ENCODE peak calls at places on chromosomes 13 and 19, in four cellular contexts. One of them, this sample, is unnamed.

GRCh38 chr19:35177377-35178274 is 23.1 kb downstream of the FXYD5 start:
- DNase-seq in OCI-LY7: no peak
- DNase-seq in epithelial cell of esophagus: no peak
- DNase-seq in lower leg skin: no peak
- DNase-seq in this sample: no peak

GRCh38 chr13:20024706-20025105 is 66.2 kb downstream of the ZMYM2 start:
- DNase-seq in OCI-LY7: no peak
- DNase-seq in epithelial cell of esophagus: no peak
- DNase-seq in lower leg skin: no peak
- DNase-seq in this sample: no peak

GRCh38 chr13:51006067-51006800 is 96.6 kb downstream of the RNASEH2B start:
- DNase-seq in OCI-LY7: no peak
- DNase-seq in epithelial cell of esophagus: no peak
- DNase-seq in lower leg skin: no peak
- DNase-seq in this sample: no peak

GRCh38 chr19:10217085-10217484 is 14.0 kb downstream of the S1PR2 start:
- DNase-seq in OCI-LY7: no peak
- DNase-seq in epithelial cell of esophagus: no peak
- DNase-seq in lower leg skin: no peak
- DNase-seq in this sample: no peak

GRCh38 chr19:45640849-45641273 is 1.7 kb upstream of the EML2 start:
- DNase-seq in OCI-LY7: no peak
- DNase-seq in epithelial cell of esophagus: peak
- DNase-seq in lower leg skin: peak
- DNase-seq in this sample: no peak

GRCh38 chr19:43799502-43800142 is 2.6 kb downstream of the LYPD5 start:
- DNase-seq in OCI-LY7: no peak
- DNase-seq in epithelial cell of esophagus: peak
- DNase-seq in lower leg skin: no peak
- DNase-seq in this sample: no peak

GRCh38 chr13:52809310-52809769 is 39.1 kb downstream of the PCDH8 start:
- DNase-seq in OCI-LY7: peak
- DNase-seq in epithelial cell of esophagus: peak
- DNase-seq in lower leg skin: no peak
- DNase-seq in this sample: peak

GRCh38 chr19:52464798-52465470 is 11.6 kb downstream of the ZNF578 start:
- DNase-seq in OCI-LY7: no peak
- DNase-seq in epithelial cell of esophagus: no peak
- DNase-seq in lower leg skin: no peak
- DNase-seq in this sample: peak

GRCh38 chr13:102367836-102368235 is 34.0 kb downstream of the FGF14 start:
- DNase-seq in OCI-LY7: no peak
- DNase-seq in epithelial cell of esophagus: no peak
- DNase-seq in lower leg skin: no peak
- DNase-seq in this sample: no peak

GRCh38 chr13:40026174-40026585 is 370.7 kb downstream of the COG6 start:
- DNase-seq in OCI-LY7: no peak
- DNase-seq in epithelial cell of esophagus: peak
- DNase-seq in lower leg skin: no peak
- DNase-seq in this sample: no peak

GRCh38 chr13:39930544-39931444 is 275.3 kb downstream of the COG6 start:
- DNase-seq in OCI-LY7: peak
- DNase-seq in epithelial cell of esophagus: no peak
- DNase-seq in lower leg skin: no peak
- DNase-seq in this sample: no peak

GRCh38 chr19:29535984-29536508 is 10.3 kb downstream of the VSTM2B start:
- DNase-seq in OCI-LY7: no peak
- DNase-seq in epithelial cell of esophagus: no peak
- DNase-seq in lower leg skin: no peak
- DNase-seq in this sample: no peak

GRCh38 chr13:87656311-87656710 is 14.9 kb upstream of the SLITRK5 start:
- DNase-seq in OCI-LY7: no peak
- DNase-seq in epithelial cell of esophagus: no peak
- DNase-seq in lower leg skin: no peak
- DNase-seq in this sample: no peak

GRCh38 chr19:18895828-18896341 is at the start of gene CERS1:
- DNase-seq in OCI-LY7: no peak
- DNase-seq in epithelial cell of esophagus: peak
- DNase-seq in lower leg skin: no peak
- DNase-seq in this sample: peak

GRCh38 chr19:44857837-44858236 is 11.7 kb downstream of the NECTIN2 start:
- DNase-seq in OCI-LY7: no peak
- DNase-seq in epithelial cell of esophagus: no peak
- DNase-seq in lower leg skin: no peak
- DNase-seq in this sample: no peak

GRCh38 chr19:29843180-29844051 is 31.6 kb downstream of the CCNE1 start:
- DNase-seq in OCI-LY7: no peak
- DNase-seq in epithelial cell of esophagus: no peak
- DNase-seq in lower leg skin: peak
- DNase-seq in this sample: no peak

GRCh38 chr19:11273288-11273687 is 11.0 kb upstream of the DOCK6 start:
- DNase-seq in OCI-LY7: no peak
- DNase-seq in epithelial cell of esophagus: peak
- DNase-seq in lower leg skin: no peak
- DNase-seq in this sample: no peak

GRCh38 chr13:90890435-90890834 is 457.1 kb upstream of the MIR17HG start:
- DNase-seq in OCI-LY7: no peak
- DNase-seq in epithelial cell of esophagus: no peak
- DNase-seq in lower leg skin: no peak
- DNase-seq in this sample: no peak

GRCh38 chr13:48944221-48944620 is 31.5 kb upstream of the FNDC3A start:
- DNase-seq in OCI-LY7: no peak
- DNase-seq in epithelial cell of esophagus: no peak
- DNase-seq in lower leg skin: no peak
- DNase-seq in this sample: no peak

GRCh38 chr13:44903596-44903995 is 85.7 kb downstream of the NUFIP1 start:
- DNase-seq in OCI-LY7: no peak
- DNase-seq in epithelial cell of esophagus: no peak
- DNase-seq in lower leg skin: peak
- DNase-seq in this sample: no peak

GRCh38 chr19:610801-611505 is 21.3 kb downstream of the HCN2 start:
- DNase-seq in OCI-LY7: peak
- DNase-seq in epithelial cell of esophagus: no peak
- DNase-seq in lower leg skin: no peak
- DNase-seq in this sample: no peak

GRCh38 chr13:56561327-56561726 is 579.4 kb upstream of the PRR20A start:
- DNase-seq in OCI-LY7: no peak
- DNase-seq in epithelial cell of esophagus: peak
- DNase-seq in lower leg skin: no peak
- DNase-seq in this sample: peak

GRCh38 chr19:37009871-37010270 is 68.4 kb upstream of the ZNF420 start:
- DNase-seq in OCI-LY7: no peak
- DNase-seq in epithelial cell of esophagus: no peak
- DNase-seq in lower leg skin: no peak
- DNase-seq in this sample: no peak

GRCh38 chr19:15629003-15629880 is 11.5 kb upstream of the CYP4F3 start:
- DNase-seq in OCI-LY7: peak
- DNase-seq in epithelial cell of esophagus: peak
- DNase-seq in lower leg skin: peak
- DNase-seq in this sample: no peak

GRCh38 chr19:4678881-4679379 is 8.8 kb upstream of the MYDGF start:
- DNase-seq in OCI-LY7: peak
- DNase-seq in epithelial cell of esophagus: peak
- DNase-seq in lower leg skin: no peak
- DNase-seq in this sample: peak

GRCh38 chr19:4043966-4044365 is 22.7 kb downstream of the ZBTB7A start:
- DNase-seq in OCI-LY7: no peak
- DNase-seq in epithelial cell of esophagus: no peak
- DNase-seq in lower leg skin: no peak
- DNase-seq in this sample: no peak

GRCh38 chr19:10501971-10502523 is 1.1 kb downstream of the KEAP1 start:
- DNase-seq in OCI-LY7: peak
- DNase-seq in epithelial cell of esophagus: peak
- DNase-seq in lower leg skin: no peak
- DNase-seq in this sample: peak

GRCh38 chr19:15636026-15636425 is 4.7 kb upstream of the CYP4F3 start:
- DNase-seq in OCI-LY7: no peak
- DNase-seq in epithelial cell of esophagus: no peak
- DNase-seq in lower leg skin: no peak
- DNase-seq in this sample: no peak

GRCh38 chr13:32048816-32049215 is 17.2 kb downstream of the FRY start:
- DNase-seq in OCI-LY7: no peak
- DNase-seq in epithelial cell of esophagus: no peak
- DNase-seq in lower leg skin: no peak
- DNase-seq in this sample: no peak

GRCh38 chr19:19470579-19470978 is 44.8 kb downstream of the TSSK6 start:
- DNase-seq in OCI-LY7: no peak
- DNase-seq in epithelial cell of esophagus: no peak
- DNase-seq in lower leg skin: no peak
- DNase-seq in this sample: no peak

GRCh38 chr19:48619692-48620565 is 623 bp downstream of the SPHK2 start:
- DNase-seq in OCI-LY7: no peak
- DNase-seq in epithelial cell of esophagus: no peak
- DNase-seq in lower leg skin: no peak
- DNase-seq in this sample: no peak
- TF ChIP-seq CTCF in OCI-LY7: no peak
- TF ChIP-seq CTCF in epithelial cell of esophagus: no peak
- TF ChIP-seq CTCF in lower leg skin: no peak
- TF ChIP-seq CTCF in this sample: no peak

GRCh38 chr13:92377396-92377795 is 849.2 kb upstream of the GPC6 start:
- DNase-seq in OCI-LY7: no peak
- DNase-seq in epithelial cell of esophagus: no peak
- DNase-seq in lower leg skin: no peak
- DNase-seq in this sample: no peak
- TF ChIP-seq CTCF in OCI-LY7: no peak
- TF ChIP-seq CTCF in epithelial cell of esophagus: no peak
- TF ChIP-seq CTCF in lower leg skin: no peak
- TF ChIP-seq CTCF in this sample: no peak

DNA sequence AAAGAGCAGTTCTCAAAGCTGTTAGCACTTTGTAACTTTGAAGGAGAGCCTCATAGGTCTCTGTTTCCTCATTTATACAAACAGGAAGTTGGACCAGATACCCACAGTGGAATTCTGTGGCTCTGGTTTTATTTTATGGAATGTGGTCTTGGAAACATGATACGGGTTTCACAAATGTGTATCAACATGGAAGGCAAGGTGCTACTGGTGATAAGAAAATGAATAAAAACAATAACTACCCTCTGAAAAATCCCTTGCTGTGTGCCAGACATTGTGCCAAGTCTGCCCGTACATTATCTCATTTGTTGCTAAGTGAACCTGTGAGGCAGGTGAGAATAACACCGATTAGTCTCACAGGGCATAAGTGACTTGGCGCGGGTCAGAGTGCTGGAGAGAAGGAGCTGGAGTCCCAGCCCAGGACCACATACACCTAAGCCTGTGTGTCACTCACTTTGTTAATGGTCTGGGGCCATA is 45.0 kb upstream of the RNF113B start:
- DNase-seq in OCI-LY7: no peak
- DNase-seq in epithelial cell of esophagus: no peak
- DNase-seq in lower leg skin: no peak
- DNase-seq in this sample: no peak
- TF ChIP-seq CTCF in OCI-LY7: no peak
- TF ChIP-seq CTCF in epithelial cell of esophagus: no peak
- TF ChIP-seq CTCF in lower leg skin: no peak
- TF ChIP-seq CTCF in this sample: no peak

DNA sequence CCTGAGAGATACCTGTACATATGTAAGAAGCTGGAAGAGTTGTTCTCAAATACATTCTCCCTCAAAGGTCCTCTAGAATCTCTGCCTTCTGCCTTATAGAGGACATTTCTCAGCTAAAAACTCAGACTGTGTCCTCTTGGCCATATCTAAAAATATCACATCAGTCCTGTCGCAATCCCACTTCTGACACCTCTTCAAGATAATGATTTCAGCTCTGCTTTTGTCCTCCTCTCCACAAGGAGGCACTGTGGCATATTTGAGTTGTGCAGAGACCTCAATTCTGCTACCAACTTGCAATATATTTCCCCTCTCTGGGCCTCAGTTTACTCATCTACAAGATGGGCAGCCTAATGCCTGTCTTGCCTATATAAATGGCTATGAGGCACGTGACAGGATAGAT is 16.6 kb downstream of the ADAMTS10 start:
- DNase-seq in OCI-LY7: no peak
- DNase-seq in epithelial cell of esophagus: no peak
- DNase-seq in lower leg skin: no peak
- DNase-seq in this sample: no peak
- TF ChIP-seq CTCF in OCI-LY7: peak
- TF ChIP-seq CTCF in epithelial cell of esophagus: no peak
- TF ChIP-seq CTCF in lower leg skin: no peak
- TF ChIP-seq CTCF in this sample: peak

DNA sequence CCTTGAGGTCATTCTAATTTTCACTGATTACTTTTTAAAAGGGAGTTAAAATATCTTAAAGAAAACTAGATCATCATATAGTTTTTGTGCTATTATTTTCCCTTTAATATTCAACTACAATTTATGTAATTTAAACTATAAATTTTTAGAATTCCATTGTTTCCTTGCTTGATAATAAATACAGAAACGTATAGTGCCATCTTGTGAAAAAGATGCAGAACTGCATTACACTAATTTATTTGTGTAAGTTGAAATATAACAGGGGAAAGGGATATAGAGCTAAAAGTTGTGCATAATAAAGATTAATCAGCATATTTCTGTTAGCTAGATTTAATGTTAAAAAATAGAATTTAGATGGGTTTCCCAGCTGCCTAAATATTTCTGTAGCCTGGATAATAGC is 61.5 kb upstream of the TDRD3 start:
- DNase-seq in OCI-LY7: peak
- DNase-seq in epithelial cell of esophagus: peak
- DNase-seq in lower leg skin: no peak
- DNase-seq in this sample: no peak
- TF ChIP-seq CTCF in OCI-LY7: peak
- TF ChIP-seq CTCF in epithelial cell of esophagus: no peak
- TF ChIP-seq CTCF in lower leg skin: no peak
- TF ChIP-seq CTCF in this sample: peak

GRCh38 chr19:57583104-57583520 is 833 bp upstream of the ZIK1 start:
- DNase-seq in OCI-LY7: no peak
- DNase-seq in epithelial cell of esophagus: no peak
- DNase-seq in lower leg skin: no peak
- DNase-seq in this sample: no peak

GRCh38 chr19:57576661-57577060 is 2.0 kb downstream of the ZNF416 start:
- DNase-seq in OCI-LY7: no peak
- DNase-seq in epithelial cell of esophagus: no peak
- DNase-seq in lower leg skin: no peak
- DNase-seq in this sample: no peak

GRCh38 chr19:57583521-57584416 is at the start of gene ZIK1:
- DNase-seq in OCI-LY7: no peak
- DNase-seq in epithelial cell of esophagus: peak
- DNase-seq in lower leg skin: peak
- DNase-seq in this sample: peak

GRCh38 chr19:57578487-57579205 is at the start of gene ZNF416:
- DNase-seq in OCI-LY7: peak
- DNase-seq in epithelial cell of esophagus: peak
- DNase-seq in lower leg skin: peak
- DNase-seq in this sample: peak
- TF ChIP-seq CTCF in OCI-LY7: peak
- TF ChIP-seq CTCF in epithelial cell of esophagus: peak
- TF ChIP-seq CTCF in lower leg skin: no peak
- TF ChIP-seq CTCF in this sample: no peak

This sample was measured in endothelial cell.